ENCODE peak calls at places on chromosomes 6 and 20, in four cellular contexts. T is fibroblast of the aortic adventitia; J is activated naive CD4-positive, alpha-beta T cell; F is NCI-H345. H is an unnamed sample.

GRCh38 chr6:127566119-127566518 is 10.9 kb upstream of the C6orf58 start:
- DNase-seq in T (no peak), F (no peak), J (no peak), H (peak)

GRCh38 chr6:166998256-166999144 is 697 bp upstream of the CEP43 start:
- DNase-seq in J (no peak), T (no peak), F (no peak), H (peak)

GRCh38 chr6:88629838-88630462 is 333.5 kb downstream of the RNGTT start:
- DNase-seq in F (no peak), J (no peak), T (no peak), H (peak)

GRCh38 chr6:39184906-39185580 is 44.2 kb downstream of the KCNK5 start:
- DNase-seq in J (no peak), T (no peak), F (no peak), H (no peak)

GRCh38 chr20:37426978-37427377 is 81.0 kb downstream of the SRC start:
- DNase-seq in T (no peak), F (no peak), J (no peak), H (no peak)

GRCh38 chr6:168660400-168660945 is 219.5 kb downstream of the SMOC2 start:
- DNase-seq in F (no peak), T (no peak), J (no peak), H (no peak)

GRCh38 chr6:20251525-20251924 is 39.3 kb upstream of the MBOAT1 start:
- DNase-seq in T (no peak), F (no peak), J (no peak), H (no peak)

GRCh38 chr6:26157150-26157837 is 70.1 kb downstream of the HFE start:
- DNase-seq in T (no peak), F (peak), J (no peak), H (peak)

GRCh38 chr20:37971561-37972127 is 61.6 kb downstream of the TTI1 start:
- DNase-seq in F (no peak), T (no peak), J (no peak), H (no peak)

GRCh38 chr20:3749689-3750639 is 17.5 kb downstream of the HSPA12B start:
- DNase-seq in J (no peak), F (peak), T (no peak), H (peak)

GRCh38 chr6:25691885-25692284 is 39.9 kb downstream of the SCGN start:
- DNase-seq in F (no peak), J (no peak), T (no peak), H (no peak)

GRCh38 chr20:36852187-36852586 is 23.8 kb upstream of the TLDC2 start:
- DNase-seq in T (no peak), F (no peak), J (no peak), H (no peak)

GRCh38 chr20:12916699-12917098 is 92.1 kb upstream of the SPTLC3 start:
- DNase-seq in J (no peak), F (no peak), T (no peak), H (no peak)

GRCh38 chr20:64038252-64038578 is 2.2 kb downstream of the C20orf204 start:
- DNase-seq in J (no peak), T (no peak), F (no peak), H (peak)

GRCh38 chr20:44234566-44235317 is 12.4 kb upstream of the GDAP1L1 start:
- DNase-seq in J (no peak), F (no peak), T (no peak), H (no peak)

GRCh38 chr6:125088963-125089362 is 64.6 kb upstream of the TPD52L1 start:
- DNase-seq in T (no peak), F (no peak), J (no peak), H (no peak)

GRCh38 chr6:162344935-162345599 is 382.5 kb downstream of the PRKN start:
- DNase-seq in J (no peak), T (no peak), F (no peak), H (peak)

H was measured in NCI-H69.